ENCODE peak calls at places on chromosome X, in eight cellular contexts. B is lung, D is B cell, F is HFF-Myc, G is A549, I is WTC11, Q is kidney epithelial cell, L is PC-3. E is an unnamed sample.

GRCh38 chrX:43655151-43655676 is 885 bp upstream of the MAOA start:
- DNase-seq in B (peak), F (no peak), I (peak), G (peak), D (no peak), Q (no peak), L (peak), E (peak)

GRCh38 chrX:95875661-95876060 is 809.0 kb upstream of the DIAPH2 start:
- DNase-seq in D (no peak), L (no peak), Q (no peak), B (no peak), F (no peak), I (no peak), G (no peak), E (no peak)

GRCh38 chrX:2701600-2701999 is 10.5 kb downstream of the CD99 start:
- DNase-seq in L (no peak), Q (no peak), B (no peak), I (no peak), G (no peak), D (peak), F (no peak), E (no peak)

GRCh38 chrX:39957816-39958561 is 139.8 kb downstream of the BCOR start:
- DNase-seq in G (no peak), F (no peak), L (no peak), D (no peak), I (no peak), B (no peak), Q (no peak), E (peak)

GRCh38 chrX:33741807-33742206 is 390.3 kb downstream of the FAM47A start:
- DNase-seq in F (no peak), I (peak), D (no peak), G (no peak), L (no peak), Q (no peak), B (no peak), E (no peak)

GRCh38 chrX:40282901-40283674 is 185.3 kb upstream of the BCOR start:
- DNase-seq in I (no peak), B (no peak), Q (no peak), G (no peak), F (no peak), D (no peak), L (no peak), E (no peak)

GRCh38 chrX:124842205-124842604 is 477.5 kb upstream of the TEX13C start:
- DNase-seq in L (no peak), Q (no peak), I (no peak), B (no peak), F (no peak), D (no peak), G (no peak), E (no peak)

GRCh38 chrX:129650183-129650689 is 4.5 kb downstream of the APLN start:
- DNase-seq in G (no peak), Q (no peak), F (no peak), I (no peak), B (no peak), L (no peak), D (no peak), E (no peak)

GRCh38 chrX:91122141-91122540 is 312.5 kb upstream of the PABPC5 start:
- DNase-seq in B (no peak), G (no peak), L (no peak), Q (no peak), D (no peak), I (no peak), F (no peak), E (no peak)

GRCh38 chrX:13254076-13254785 is 65.6 kb downstream of the ATXN3L start:
- DNase-seq in D (peak), L (peak), B (no peak), F (no peak), Q (no peak), I (no peak), G (peak), E (peak)

GRCh38 chrX:499870-500364 is 113.2 kb upstream of the PPP2R3B start:
- DNase-seq in L (no peak), D (no peak), B (no peak), Q (no peak), G (no peak), I (peak), F (no peak), E (no peak)

GRCh38 chrX:68634649-68635227 is 12.7 kb upstream of the STARD8 start:
- DNase-seq in D (no peak), F (no peak), G (no peak), I (no peak), B (no peak), Q (no peak), L (no peak), E (no peak)

GRCh38 chrX:30224541-30224940 is 5.9 kb upstream of the MAGEB3 start:
- DNase-seq in Q (no peak), F (no peak), L (no peak), G (no peak), I (no peak), D (no peak), B (no peak), E (no peak)

GRCh38 chrX:68146054-68146453 is 287.2 kb downstream of the OPHN1 start:
- DNase-seq in I (no peak), G (peak), Q (peak), B (no peak), D (no peak), F (peak), L (peak), E (no peak)

GRCh38 chrX:66751136-66751782 is 112.4 kb upstream of the EDA2R start:
- DNase-seq in Q (no peak), L (no peak), F (no peak), I (no peak), G (no peak), B (no peak), D (no peak), E (no peak)

GRCh38 chrX:103722505-103722904 is 11.8 kb downstream of the TMEM31 start:
- DNase-seq in B (no peak), I (no peak), F (no peak), Q (no peak), G (no peak), L (no peak), D (no peak), E (peak)

GRCh38 chrX:44770111-44770510 is 73.7 kb upstream of the DUSP21 start:
- DNase-seq in I (no peak), D (no peak), F (no peak), L (no peak), Q (no peak), B (no peak), G (no peak), E (no peak)

GRCh38 chrX:136711147-136711546 is 63.2 kb downstream of the CD40LG start:
- DNase-seq in Q (no peak), G (peak), F (no peak), D (peak), I (peak), B (no peak), L (peak), E (peak)

DNA sequence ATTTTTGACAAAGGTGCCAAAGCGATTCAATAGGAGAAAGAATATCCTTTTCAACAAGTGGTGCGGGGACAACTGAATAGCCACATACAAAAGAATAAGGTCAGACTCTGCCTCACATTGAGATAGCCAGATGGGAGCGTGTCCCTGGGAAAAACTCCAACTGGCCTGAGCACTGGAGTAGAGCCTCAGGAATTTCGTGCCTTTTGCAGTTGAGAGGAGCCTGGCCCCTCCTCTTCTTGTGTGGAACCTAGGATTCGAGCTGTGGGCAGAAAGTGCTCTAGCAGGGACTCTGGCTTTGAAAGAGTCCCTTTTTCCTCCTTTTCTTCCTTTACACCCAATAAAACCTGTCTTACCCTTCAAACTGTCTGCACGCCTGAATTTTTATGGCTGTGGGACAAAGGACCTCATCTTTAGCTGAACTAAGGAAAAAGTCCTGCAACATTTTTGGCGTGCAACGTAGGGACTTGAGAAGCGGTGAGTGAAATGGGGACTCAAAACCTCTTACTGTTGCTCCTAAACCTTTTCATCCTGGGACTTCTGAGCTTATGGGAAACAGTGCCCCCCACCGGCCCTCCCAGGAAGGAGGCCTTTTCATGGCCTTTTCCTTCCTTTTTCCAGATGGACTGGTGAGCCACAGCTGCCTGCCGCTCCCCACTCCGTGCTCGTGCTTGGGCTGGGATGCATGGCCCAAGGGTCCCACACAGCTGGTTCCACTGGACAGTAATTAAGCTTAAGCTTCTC is 68.6 kb downstream of the BMP15 start:
- DNase-seq in D (no peak), I (peak), B (no peak), L (no peak), F (no peak), Q (no peak), G (no peak), E (no peak)
- TF ChIP-seq CTCF in D (no peak), I (no peak), B (no peak), L (no peak), F (no peak), Q (no peak), G (no peak), E (no peak)

GRCh38 chrX:37824491-37825224 is 22.7 kb downstream of the DYNLT3 start:
- DNase-seq in L (peak), G (no peak), I (no peak), D (no peak), F (no peak), B (no peak), Q (no peak), E (no peak)
- TF ChIP-seq CTCF in L (no peak), G (no peak), I (no peak), D (no peak), F (no peak), B (no peak), Q (no peak), E (no peak)

GRCh38 chrX:107325467-107325866 is 119.1 kb downstream of the DNAAF6 start:
- DNase-seq in F (no peak), B (no peak), D (no peak), L (no peak), G (no peak), Q (no peak), I (no peak), E (no peak)

GRCh38 chrX:107323786-107324492 is 117.5 kb downstream of the DNAAF6 start:
- DNase-seq in D (no peak), I (peak), F (no peak), B (no peak), G (no peak), L (no peak), Q (no peak), E (no peak)

DNA sequence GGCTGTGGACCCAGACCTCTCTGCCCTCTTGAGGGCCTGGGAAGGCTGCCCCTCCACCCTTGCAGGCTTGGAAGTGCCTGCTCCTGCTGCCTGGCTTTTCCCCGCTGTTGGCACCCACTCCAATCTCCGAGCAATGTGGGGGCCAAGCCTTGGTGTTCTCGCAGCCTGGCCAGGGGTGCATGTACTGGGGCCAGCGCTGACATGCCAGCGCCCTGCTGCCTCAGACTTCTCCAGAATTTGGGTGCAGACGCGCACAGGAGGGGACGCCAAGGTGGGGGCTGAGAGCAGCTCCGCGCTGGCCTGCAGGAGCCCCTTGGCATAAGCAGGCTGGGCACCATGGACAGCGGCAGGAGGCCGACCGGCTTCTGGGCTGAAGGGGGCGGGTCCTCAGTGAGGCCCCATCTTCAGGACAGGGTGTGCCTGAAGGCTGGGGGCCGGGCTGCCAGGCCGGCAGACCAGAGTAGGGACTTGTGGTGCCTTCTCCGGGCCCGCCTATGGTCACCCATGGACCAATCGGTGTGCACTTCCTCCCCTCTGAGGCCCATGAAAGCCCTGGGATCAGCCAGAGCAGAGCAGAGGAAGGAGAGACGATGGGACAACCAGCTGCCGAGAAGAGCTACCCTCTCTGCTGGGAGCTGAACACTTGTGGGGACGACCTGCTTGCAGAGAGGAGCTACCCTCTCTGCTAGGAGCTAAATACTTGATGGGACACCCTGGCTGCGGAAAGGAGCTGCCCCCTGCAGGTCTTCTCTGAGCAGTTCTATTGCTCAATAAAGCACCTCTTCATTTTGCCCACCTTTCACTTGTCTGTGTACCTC is 118.3 kb downstream of the DNAAF6 start:
- DNase-seq in G (peak), Q (no peak), I (peak), B (no peak), F (no peak), L (peak), D (no peak), E (peak)
- TF ChIP-seq CTCF in G (peak), Q (peak), I (no peak), B (no peak), F (peak), L (peak), D (no peak), E (no peak)

GRCh38 chrX:102714994-102715393 is 2.7 kb downstream of the GPRASP2 start:
- DNase-seq in L (no peak), D (no peak), I (peak), G (no peak), Q (no peak), B (no peak), F (no peak), E (no peak)
- TF ChIP-seq CTCF in L (no peak), D (no peak), I (no peak), G (no peak), Q (no peak), B (no peak), F (no peak), E (no peak)

GRCh38 chrX:123173833-123174232 is 10.2 kb upstream of the GRIA3 start:
- DNase-seq in I (no peak), B (no peak), Q (no peak), D (no peak), F (no peak), G (peak), L (peak), E (peak)
- TF ChIP-seq CTCF in I (no peak), B (no peak), Q (peak), D (no peak), F (no peak), G (peak), L (peak), E (peak)

E was measured in foreskin fibroblast.